ENCODE peak calls at places on chromosomes 1 and 21, in five cellular contexts. O is mammary epithelial cell, N is Caco-2, U is WTC11, T is left lung. F is an unnamed sample.

GRCh38 chr1:159067699-159068621 is 8.6 kb downstream of the AIM2 start:
- DNase-seq in O (no peak), T (no peak), N (no peak), U (no peak), F (no peak)

GRCh38 chr21:44967082-44968047 is 27.5 kb downstream of the SLX9 start:
- DNase-seq in O (no peak), T (peak), N (no peak), U (no peak), F (no peak)

GRCh38 chr1:181646723-181647122 is 163.4 kb downstream of the CACNA1E start:
- DNase-seq in O (no peak), U (no peak), T (no peak), N (no peak), F (no peak)

GRCh38 chr1:32286763-32287162 is 5.1 kb upstream of the HDAC1 start:
- DNase-seq in U (peak), O (no peak), T (no peak), N (no peak), F (no peak)

GRCh38 chr1:16095447-16095846 is 22.0 kb upstream of the FAM131C start:
- DNase-seq in T (peak), N (no peak), O (no peak), U (no peak), F (no peak)

GRCh38 chr1:59427155-59427554 is 130.3 kb downstream of the FGGY start:
- DNase-seq in N (peak), T (no peak), O (peak), U (no peak), F (no peak)

GRCh38 chr1:69321311-69321710 is 246.4 kb upstream of the LRRC7 start:
- DNase-seq in U (no peak), O (no peak), N (no peak), T (no peak), F (no peak)

GRCh38 chr1:153630384-153630783 is 2.1 kb downstream of the S100A1 start:
- DNase-seq in U (no peak), N (no peak), O (no peak), T (no peak), F (no peak)

GRCh38 chr1:183898001-183898396 is 93.1 kb downstream of the RGL1 start:
- DNase-seq in O (no peak), T (no peak), U (no peak), N (no peak), F (no peak)

GRCh38 chr1:93015590-93015989 is 54.3 kb upstream of the DIPK1A start:
- DNase-seq in N (no peak), O (peak), U (no peak), T (no peak), F (no peak)

GRCh38 chr1:109959974-109960744 is 24.4 kb upstream of the AHCYL1 start:
- DNase-seq in N (peak), T (no peak), U (peak), O (peak), F (no peak)
- TF ChIP-seq CTCF in N (peak), T (no peak), U (no peak), O (no peak), F (peak)

DNA sequence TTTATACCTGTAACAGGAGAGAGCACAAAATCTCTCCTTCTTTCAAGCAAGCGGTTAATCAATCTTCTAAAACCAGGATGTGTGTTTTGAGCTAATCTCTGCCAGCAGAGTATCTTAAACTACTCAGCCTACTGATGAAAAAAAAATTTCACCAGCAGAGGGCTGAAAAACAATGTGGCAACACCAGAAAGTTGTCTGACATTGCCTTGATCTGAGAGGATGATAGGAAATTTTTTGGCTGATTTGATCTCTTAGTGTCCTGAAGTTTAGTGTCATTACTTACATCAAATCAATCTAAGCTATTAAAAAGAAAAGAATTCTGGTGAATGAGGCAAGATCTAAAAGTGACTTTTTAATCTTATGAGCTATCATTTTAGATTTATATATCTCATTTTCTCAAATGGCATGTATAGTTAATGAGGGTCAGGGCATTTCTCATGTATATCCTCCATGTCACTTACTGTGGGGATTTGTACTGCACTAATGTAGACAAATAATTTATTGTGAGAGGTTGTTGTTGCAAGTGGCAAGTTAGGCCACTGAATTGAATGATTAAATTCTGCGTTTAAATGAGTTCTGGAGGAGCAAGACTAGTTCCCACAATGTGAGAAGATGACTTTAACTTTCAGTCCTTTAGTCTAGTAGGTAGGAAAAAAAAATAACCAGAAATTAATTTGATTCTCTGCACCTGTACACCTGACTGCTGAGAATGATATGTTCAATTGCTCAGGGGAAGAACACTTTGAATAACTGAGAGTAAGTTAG is 10.8 kb downstream of the ADAMTS1 start:
- DNase-seq in O (no peak), U (no peak), T (no peak), N (no peak), F (no peak)
- TF ChIP-seq CTCF in O (peak), U (no peak), T (no peak), N (no peak), F (peak)

DNA sequence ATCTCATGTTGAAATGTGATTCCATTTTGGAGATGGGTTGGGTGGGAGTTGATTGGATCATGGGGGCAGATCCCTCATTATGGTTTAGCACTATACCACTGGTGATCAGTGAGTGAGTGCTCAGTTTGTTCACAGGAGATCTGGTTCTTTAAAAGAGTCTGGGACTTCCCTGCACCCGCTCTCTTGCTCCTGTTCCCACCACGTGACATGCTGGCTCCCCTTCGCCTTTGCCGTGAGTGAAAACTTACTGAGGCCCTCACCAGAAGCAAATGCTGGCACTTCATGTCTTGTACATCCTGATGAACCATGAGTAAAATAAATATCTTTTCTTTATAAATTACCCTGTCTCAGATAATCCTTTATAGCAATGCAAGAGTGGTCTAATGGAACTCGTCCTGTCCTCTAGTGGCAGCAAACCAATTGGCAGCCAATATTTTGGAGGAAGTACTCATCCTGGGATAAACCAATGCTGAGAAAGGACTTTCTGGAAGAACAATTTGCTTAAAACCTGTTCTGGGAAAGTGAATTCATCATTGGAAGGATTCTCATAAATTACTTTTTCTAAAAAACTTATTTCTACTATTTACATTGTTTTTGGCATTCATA is 27.8 kb upstream of the CYP4A11 start:
- DNase-seq in T (no peak), N (no peak), O (no peak), U (no peak), F (no peak)
- TF ChIP-seq CTCF in T (no peak), N (peak), O (peak), U (peak), F (peak)

DNA sequence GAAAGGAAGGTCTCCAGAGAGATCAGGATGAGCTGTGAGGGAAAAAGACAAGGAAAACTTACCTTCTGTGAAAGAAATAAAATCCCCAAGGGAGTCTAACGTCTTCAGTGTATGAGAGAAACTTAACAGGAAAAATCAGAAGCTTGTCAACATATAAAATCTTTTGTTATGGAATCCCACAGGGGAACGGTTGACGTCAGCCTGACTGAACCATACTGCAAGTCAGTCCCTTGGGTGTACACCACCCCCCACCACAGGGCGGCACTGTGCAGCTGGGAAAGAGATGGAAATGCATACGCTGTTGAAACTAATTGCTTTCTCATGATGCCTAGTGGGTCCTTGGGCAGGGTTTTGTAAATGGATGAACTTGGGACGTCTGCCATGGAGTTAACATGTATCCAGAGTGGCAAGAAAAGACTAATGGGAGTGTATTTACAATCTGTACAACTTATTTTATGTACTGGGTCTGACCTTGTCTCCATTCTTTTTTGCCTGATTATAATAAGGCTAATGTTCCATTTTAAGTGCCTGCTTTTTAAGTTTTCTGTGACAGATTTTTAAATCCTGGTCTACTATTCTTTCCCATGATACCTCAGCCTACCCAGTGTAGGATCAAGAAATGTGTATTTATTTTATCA is 22.7 kb downstream of the UTP25 start:
- DNase-seq in T (no peak), U (peak), N (peak), O (peak), F (peak)
- TF ChIP-seq CTCF in T (no peak), U (peak), N (peak), O (peak), F (peak)

DNA sequence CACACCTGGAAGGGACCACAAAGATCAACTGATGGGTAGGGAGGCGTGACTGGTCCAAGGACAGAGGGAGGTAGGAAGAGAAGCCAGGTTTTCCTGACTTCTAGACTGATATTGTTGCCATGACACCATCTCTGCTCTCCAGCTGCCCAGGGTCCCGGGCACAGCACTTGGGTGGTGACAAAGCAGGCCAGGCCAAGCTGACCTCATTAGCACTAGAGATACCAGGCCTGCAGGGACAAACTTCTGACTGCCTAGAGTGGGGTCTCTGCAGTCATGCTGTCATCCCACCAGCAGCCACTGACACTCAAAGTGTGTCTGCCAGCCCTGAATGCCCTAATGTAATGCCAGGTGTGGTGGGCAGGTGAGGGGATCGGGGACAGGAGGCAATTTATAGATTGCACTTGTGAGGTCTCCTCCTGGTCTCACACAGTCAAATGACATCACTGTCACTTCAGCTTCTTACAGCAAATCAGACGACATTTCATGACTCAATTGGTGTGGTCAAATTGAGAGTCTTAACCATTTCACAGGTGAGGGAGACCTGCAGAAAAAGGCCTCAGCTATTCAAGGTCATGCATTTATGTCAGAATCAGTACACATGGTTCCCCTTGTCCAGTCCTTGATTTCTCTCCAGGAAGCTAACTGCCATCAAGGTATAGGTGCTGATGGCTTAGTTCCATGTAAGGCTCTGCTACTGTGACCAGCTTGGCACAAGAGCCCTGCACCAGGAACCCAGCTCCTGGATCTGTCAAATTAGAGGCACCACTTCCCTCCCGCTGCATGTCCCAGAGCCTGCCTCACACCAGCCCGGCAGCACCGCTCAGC is 2.7 kb downstream of the SLC9A1 start:
- DNase-seq in U (no peak), N (no peak), O (no peak), T (no peak), F (no peak)
- TF ChIP-seq CTCF in U (no peak), N (no peak), O (no peak), T (no peak), F (no peak)

GRCh38 chr1:20165522-20165951 is 20.4 kb upstream of the UBXN10 start:
- DNase-seq in U (peak), T (no peak), N (no peak), O (peak), F (no peak)
- TF ChIP-seq CTCF in U (peak), T (peak), N (peak), O (peak), F (peak)

GRCh38 chr21:26032263-26032662 is 138.3 kb downstream of the APP start:
- DNase-seq in U (no peak), N (no peak), O (no peak), T (no peak), F (no peak)
- TF ChIP-seq CTCF in U (no peak), N (no peak), O (peak), T (no peak), F (no peak)

GRCh38 chr1:110471131-110471530 is 20.2 kb downstream of the PROK1 start:
- DNase-seq in T (no peak), U (no peak), O (no peak), N (no peak), F (no peak)
- TF ChIP-seq CTCF in T (no peak), U (no peak), O (no peak), N (no peak), F (peak)